ENCODE peak calls at places on chromosomes 11 and 22, in four cellular contexts. B, C, F and M are unnamed samples.

GRCh38 chr11:110279881-110280280 is 16.5 kb downstream of the RDX start:
- DNase-seq in B (no peak), F (no peak), C (no peak), M (no peak)

GRCh38 chr11:71947498-71947897 is 18.7 kb downstream of the RNF121 start:
- DNase-seq in F (no peak), B (no peak), C (no peak), M (no peak)

GRCh38 chr11:120239713-120240640 is at the start of gene POU2F3:
- DNase-seq in C (no peak), F (no peak), B (no peak), M (no peak)

GRCh38 chr11:72738199-72739141 is 13.7 kb downstream of the ARAP1 start:
- DNase-seq in B (peak; percentile 44), F (no peak), C (no peak), M (no peak)

GRCh38 chr11:76047231-76047630 is 159.1 kb downstream of the WNT11 start:
- DNase-seq in F (no peak), C (no peak), B (no peak), M (no peak)

GRCh38 chr11:68584097-68584496 is 100.2 kb upstream of the GAL start:
- DNase-seq in C (peak; percentile 19), F (peak; percentile 70), B (no peak), M (no peak)

GRCh38 chr11:109508943-109509342 is 87.0 kb downstream of the C11orf87 start:
- DNase-seq in B (no peak), F (no peak), C (no peak), M (no peak)

GRCh38 chr11:66130978-66131377 is 60.9 kb downstream of the PACS1 start:
- DNase-seq in B (no peak), F (no peak), C (no peak), M (no peak)

GRCh38 chr22:40509401-40510134 is 127.0 kb downstream of the MRTFA start:
- DNase-seq in F (peak; percentile 71), B (peak; percentile 69), C (no peak), M (peak; percentile 79)

GRCh38 chr22:19762315-19763140 is 1.9 kb downstream of the TBX1 start:
- DNase-seq in F (no peak), C (no peak), B (no peak), M (no peak)

GRCh38 chr11:86910592-86910991 is 44.6 kb downstream of the FZD4 start:
- DNase-seq in C (no peak), F (no peak), B (no peak), M (no peak)

GRCh38 chr11:47485112-47485511 is 36.2 kb upstream of the RAPSN start:
- DNase-seq in C (no peak), B (no peak), F (no peak), M (no peak)

GRCh38 chr22:39249081-39249704 is 4.4 kb upstream of the PDGFB start:
- DNase-seq in B (no peak), C (no peak), F (no peak), M (no peak)

GRCh38 chr11:30244255-30244654 is 13.4 kb downstream of the FSHB start:
- DNase-seq in C (no peak), F (no peak), B (peak; percentile 8), M (no peak)

GRCh38 chr11:46386674-46387073 is 4.9 kb downstream of the CHRM4 start:
- DNase-seq in C (no peak), B (no peak), F (no peak), M (no peak)

GRCh38 chr11:67306769-67307544 is 3.6 kb downstream of the SSH3 start:
- DNase-seq in B (no peak), C (no peak), F (no peak), M (no peak)

GRCh38 chr11:72024073-72024749 is 25.5 kb downstream of the IL18BP start:
- DNase-seq in B (no peak), C (no peak), F (no peak), M (no peak)

GRCh38 chr11:36339899-36340298 is 43.8 kb downstream of the PRR5L start:
- DNase-seq in C (no peak), B (no peak), F (no peak), M (no peak)

GRCh38 chr11:111334495-111335123 is 36.3 kb downstream of the POU2AF3 start:
- DNase-seq in F (no peak), C (no peak), B (no peak), M (no peak)

GRCh38 chr11:124194696-124195418 is 11.7 kb downstream of the OR10D3 start:
- DNase-seq in C (peak; percentile 45), F (peak; percentile 68), B (no peak), M (peak; percentile 32)

GRCh38 chr11:68145120-68145866 is 24.1 kb upstream of the CHKA start:
- DNase-seq in C (no peak), F (no peak), B (no peak), M (no peak)

GRCh38 chr11:73971175-73971719 is 11.4 kb downstream of the UCP2 start:
- DNase-seq in B (no peak), C (no peak), F (no peak), M (no peak)

GRCh38 chr11:132114185-132114584 is 743.8 kb downstream of the NTM start:
- DNase-seq in C (no peak), B (no peak), F (no peak), M (no peak)

GRCh38 chr22:30185129-30185528 is 61.4 kb downstream of the LIF start:
- DNase-seq in F (no peak), B (no peak), C (no peak), M (no peak)

GRCh38 chr11:65442952-65443351 is 20.4 kb downstream of the NEAT1 start:
- DNase-seq in B (no peak), F (peak; percentile 67), C (no peak), M (no peak)

GRCh38 chr11:105611837-105612480 is 2.1 kb downstream of the GRIA4 start:
- DNase-seq in B (no peak), C (no peak), F (no peak), M (no peak)

GRCh38 chr11:128515086-128515485 is 72.3 kb downstream of the ETS1 start:
- DNase-seq in F (no peak), B (no peak), C (no peak), M (no peak)

GRCh38 chr11:28616566-28616965 is 508.4 kb downstream of the METTL15 start:
- DNase-seq in B (no peak), F (no peak), C (no peak), M (no peak)

GRCh38 chr22:50252081-50253045 is 1.3 kb upstream of the HDAC10 start:
- DNase-seq in C (no peak), B (no peak), F (peak; percentile 87), M (no peak)

GRCh38 chr22:32258791-32259190 is 3.6 kb upstream of the SLC5A4 start:
- DNase-seq in B (no peak), C (no peak), F (no peak), M (no peak)

GRCh38 chr22:43976861-43977795 is 21.9 kb downstream of the SAMM50 start:
- DNase-seq in B (no peak), F (no peak), C (no peak), M (no peak)

GRCh38 chr11:129435499-129436245 is 60.0 kb downstream of the BARX2 start:
- DNase-seq in C (no peak), F (no peak), B (no peak), M (no peak)

GRCh38 chr11:107272561-107272960 is 185.1 kb downstream of the CWF19L2 start:
- DNase-seq in C (no peak), F (no peak), B (no peak), M (no peak)

GRCh38 chr11:61138940-61139339 is 22.3 kb downstream of the VPS37C start:
- DNase-seq in B (no peak), C (no peak), F (no peak), M (no peak)

GRCh38 chr11:65439331-65440181 is 17.0 kb downstream of the NEAT1 start:
- DNase-seq in B (no peak), F (peak; percentile 62), C (no peak), M (no peak)

GRCh38 chr22:24471570-24471969 is 23.6 kb upstream of the UPB1 start:
- DNase-seq in F (peak; percentile 80), B (no peak), C (no peak), M (peak; percentile 50)

GRCh38 chr11:65771589-65772112 is 9.1 kb downstream of the AP5B1 start:
- DNase-seq in B (no peak), F (no peak), C (no peak), M (no peak)

GRCh38 chr11:110130642-110131238 is 37.5 kb downstream of the ZC3H12C start:
- DNase-seq in F (no peak), B (no peak), C (no peak), M (no peak)

GRCh38 chr11:43576834-43577521 is 103.6 kb upstream of the HSD17B12 start:
- DNase-seq in C (no peak), F (no peak), B (no peak), M (no peak)

GRCh38 chr11:108895579-108896480 is 231.0 kb downstream of the DDX10 start:
- DNase-seq in F (no peak), C (peak; percentile 53), B (no peak), M (no peak)